ENCODE peak calls at places on chromosomes 16 and 17, in seven cellular contexts. D is upper lobe of right lung, V is lower lobe of right lung, E is esophagus squamous epithelium, W is transverse colon, Z is lung, I is HCT116. M is an unnamed sample.
A peak's percentile ranks its signal among the peaks of the same experiment; 100 is the strongest.

GRCh38 chr17:69945698-69946185 is 129.3 kb upstream of the KCNJ16 start:
- DNase-seq in D (no peak), V (no peak), E (no peak), W (no peak), Z (no peak), I (no peak), M (no peak)

GRCh38 chr16:79437764-79438728 is 162.5 kb downstream of the MAF start:
- DNase-seq in D (peak; percentile 71), V (no peak), E (no peak), W (no peak), Z (no peak), I (no peak), M (peak; percentile 1)

GRCh38 chr16:57067347-57067746 is 25.0 kb upstream of the CPNE2 start:
- DNase-seq in D (no peak), V (no peak), E (no peak), W (no peak), Z (no peak), I (no peak), M (no peak)

GRCh38 chr16:29825145-29826044 is 5.1 kb downstream of the MVP start:
- DNase-seq in D (no peak), V (no peak), E (no peak), W (peak; percentile 70), Z (no peak), I (no peak), M (no peak)

GRCh38 chr17:19876524-19877161 is 8.9 kb upstream of the ULK2 start:
- DNase-seq in D (peak; percentile 81), V (peak; percentile 80), E (no peak), W (peak; percentile 33), Z (peak; percentile 41), I (no peak), M (no peak)

GRCh38 chr17:64441772-64442549 is 7.0 kb upstream of the MILR1 start:
- DNase-seq in D (no peak), V (peak; percentile 53), E (no peak), W (peak; percentile 24), Z (no peak), I (no peak), M (no peak)

GRCh38 chr17:7018331-7018964 is 4.4 kb upstream of the BCL6B start:
- DNase-seq in D (no peak), V (no peak), E (no peak), W (peak; percentile 34), Z (no peak), I (no peak), M (no peak)

GRCh38 chr16:73025111-73025505 is 22.8 kb downstream of the ZFHX3 start:
- DNase-seq in D (no peak), V (no peak), E (no peak), W (no peak), Z (no peak), I (no peak), M (no peak)

GRCh38 chr16:2529961-2530628 is 1.1 kb downstream of the CEMP1 start:
- DNase-seq in D (no peak), V (no peak), E (no peak), W (no peak), Z (peak; percentile 29), I (no peak), M (no peak)

GRCh38 chr16:7097537-7097936 is 235.1 kb upstream of the RBFOX1 start:
- DNase-seq in D (no peak), V (no peak), E (no peak), W (no peak), Z (no peak), I (no peak), M (no peak)

GRCh38 chr16:23976091-23977001 is 140.6 kb downstream of the PRKCB start:
- DNase-seq in D (no peak), V (no peak), E (no peak), W (no peak), Z (no peak), I (no peak), M (no peak)

GRCh38 chr17:39752241-39752831 is 14.6 kb downstream of the GRB7 start:
- DNase-seq in D (no peak), V (no peak), E (no peak), W (no peak), Z (no peak), I (no peak), M (no peak)

GRCh38 chr17:37551788-37552187 is 57.4 kb downstream of the SYNRG start:
- DNase-seq in D (no peak), V (no peak), E (no peak), W (no peak), Z (no peak), I (no peak), M (peak; percentile 63)

GRCh38 chr16:66754211-66754610 is 2.8 kb upstream of the DYNC1LI2 start:
- DNase-seq in D (no peak), V (no peak), E (no peak), W (no peak), Z (no peak), I (no peak), M (no peak)

GRCh38 chr16:66752379-66752778 is 970 bp upstream of the DYNC1LI2 start:
- DNase-seq in D (no peak), V (no peak), E (no peak), W (no peak), Z (peak; percentile 35), I (no peak), M (no peak)

GRCh38 chr16:66752958-66753357 is 1.5 kb upstream of the DYNC1LI2 start:
- DNase-seq in D (no peak), V (no peak), E (no peak), W (no peak), Z (no peak), I (no peak), M (no peak)

GRCh38 chr16:66754819-66755218 is 3.4 kb upstream of the DYNC1LI2 start:
- DNase-seq in D (no peak), V (no peak), E (no peak), W (no peak), Z (no peak), I (no peak), M (no peak)

DNA sequence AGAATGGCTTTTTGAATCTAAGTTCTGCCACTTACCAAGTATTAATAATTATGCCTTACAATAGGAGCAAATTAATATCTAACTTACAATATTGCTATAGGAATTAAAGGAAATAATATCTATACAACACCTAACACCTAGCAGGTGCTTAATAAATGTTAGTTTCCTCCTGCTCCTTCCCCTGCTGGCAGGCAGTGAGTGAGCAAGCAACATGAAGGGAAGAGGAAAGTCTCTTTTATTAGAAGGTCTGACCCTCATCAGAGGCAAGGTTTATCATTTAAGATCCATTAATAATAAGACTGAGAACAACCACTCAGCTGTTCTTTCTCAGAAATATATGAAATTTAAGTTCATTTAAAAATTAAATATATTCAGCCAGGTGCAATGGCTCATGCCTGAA is 6.7 kb upstream of the DYNC1LI2 start:
- DNase-seq in D (no peak), V (no peak), E (no peak), W (no peak), Z (no peak), I (no peak), M (no peak)
- TF ChIP-seq CTCF in D (no peak), V (no peak), E (no peak), W (no peak), Z (no peak), I (peak; percentile 24), M (no peak)

DNA sequence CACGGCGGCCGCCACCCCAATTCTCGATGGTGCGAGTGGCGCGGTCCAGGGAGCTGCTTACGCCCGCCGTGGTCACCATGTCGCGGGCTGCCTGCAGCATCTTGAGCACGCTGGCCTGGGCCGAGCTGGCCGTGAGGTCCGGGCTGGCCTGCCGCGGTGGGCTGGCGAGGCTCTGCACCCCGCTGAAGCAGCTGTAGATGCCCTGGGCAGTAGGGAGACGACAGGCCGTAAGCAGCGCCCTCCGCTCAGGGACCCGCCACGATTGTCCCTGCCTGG is 16.4 kb downstream of the GRIN2C start:
- DNase-seq in D (no peak), V (no peak), E (no peak), W (no peak), Z (no peak), I (no peak), M (no peak)
- H3K27me3 ChIP-seq in D (no peaks in the 10 kb centered on the region), V (no peaks in the 10 kb centered on the region), E (peaks cover 24% of the 10 kb centered on the region), W (peaks cover 12% of the 10 kb centered on the region), Z (no peaks in the 10 kb centered on the region), I (no peaks in the 10 kb centered on the region), M (peaks cover 41% of the 10 kb centered on the region)

GRCh38 chr16:82062645-82063058 is 27.6 kb downstream of the HSD17B2 start:
- DNase-seq in D (no peak), V (peak; percentile 54), E (no peak), W (no peak), Z (peak; percentile 44), I (no peak), M (peak; percentile 29)

GRCh38 chr16:82059983-82060421 is 24.9 kb downstream of the HSD17B2 start:
- DNase-seq in D (no peak), V (no peak), E (no peak), W (no peak), Z (no peak), I (no peak), M (no peak)

GRCh38 chr16:82059161-82059982 is 24.3 kb downstream of the HSD17B2 start:
- DNase-seq in D (no peak), V (no peak), E (no peak), W (no peak), Z (no peak), I (no peak), M (no peak)

GRCh38 chr16:82063456-82064082 is 28.5 kb downstream of the HSD17B2 start:
- DNase-seq in D (no peak), V (no peak), E (no peak), W (no peak), Z (no peak), I (no peak), M (no peak)

GRCh38 chr16:82061861-82062525 is 26.9 kb downstream of the HSD17B2 start:
- DNase-seq in D (no peak), V (no peak), E (no peak), W (no peak), Z (no peak), I (peak; percentile 64), M (no peak)
- TF ChIP-seq CTCF in D (peak; percentile 50), V (peak; percentile 49), E (peak; percentile 33), W (peak; percentile 20), Z (peak; percentile 10), I (peak; percentile 77), M (peak; percentile 77)

GRCh38 chr17:68718924-68719323 is 117.8 kb upstream of the FAM20A start:
- DNase-seq in D (no peak), V (no peak), E (no peak), W (no peak), Z (no peak), I (no peak), M (no peak)

GRCh38 chr17:68718465-68718864 is 117.3 kb upstream of the FAM20A start:
- DNase-seq in D (no peak), V (no peak), E (no peak), W (no peak), Z (no peak), I (no peak), M (no peak)

DNA sequence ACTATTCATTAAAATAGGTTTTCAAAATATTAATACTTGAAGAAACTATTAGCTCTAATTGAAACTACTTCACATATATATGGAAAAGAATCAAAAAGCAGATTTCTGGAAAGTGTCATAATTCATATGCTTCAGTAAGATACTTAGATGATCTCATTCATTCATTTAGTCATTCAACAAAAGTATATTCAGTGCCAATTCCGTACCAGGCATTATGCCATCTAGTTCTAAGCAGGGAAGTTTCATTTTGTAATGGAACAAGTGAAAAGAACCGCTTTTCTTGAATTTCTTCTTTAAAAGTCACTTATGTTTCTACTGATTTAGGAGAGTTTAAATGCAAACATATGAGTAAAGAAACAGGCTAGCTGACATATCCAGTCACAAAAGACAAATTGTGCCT is 118.3 kb upstream of the FAM20A start:
- DNase-seq in D (no peak), V (no peak), E (no peak), W (no peak), Z (no peak), I (no peak), M (no peak)
- H3K27me3 ChIP-seq in D (no peaks in the 10 kb centered on the region), V (no peaks in the 10 kb centered on the region), E (peaks cover 7% of the 10 kb centered on the region), W (no peaks in the 10 kb centered on the region), Z (no peaks in the 10 kb centered on the region), I (no peaks in the 10 kb centered on the region), M (no peaks in the 10 kb centered on the region)

M was measured in foreskin keratinocyte.